ENCODE peak calls at places on chromosomes 3 and 15, in ten cellular contexts. One of them, this sample, is unnamed.

GRCh38 chr3:13496879-13497278 is 16.8 kb downstream of the HDAC11 start:
- DNase-seq in pancreas: no peak
- DNase-seq in psoas muscle: peak; percentile 5
- DNase-seq in tibial artery: no peak
- DNase-seq in Panc1: no peak
- DNase-seq in transverse colon: no peak
- DNase-seq in right atrium auricular region: no peak
- DNase-seq in coronary artery: no peak
- DNase-seq in gastrocnemius medialis: no peak
- DNase-seq in RWPE2: no peak
- DNase-seq in this sample: no peak

GRCh38 chr15:77830041-77830440 is 197.3 kb upstream of the LINGO1 start:
- DNase-seq in pancreas: no peak
- DNase-seq in psoas muscle: peak; percentile 25
- DNase-seq in RWPE2: peak; percentile 63
- DNase-seq in coronary artery: no peak
- DNase-seq in Panc1: no peak
- DNase-seq in right atrium auricular region: no peak
- DNase-seq in gastrocnemius medialis: no peak
- DNase-seq in transverse colon: no peak
- DNase-seq in tibial artery: no peak
- DNase-seq in this sample: no peak

GRCh38 chr3:9736831-9737230 is 5.3 kb downstream of the BRPF1 start:
- DNase-seq in right atrium auricular region: no peak
- DNase-seq in tibial artery: no peak
- DNase-seq in pancreas: no peak
- DNase-seq in gastrocnemius medialis: no peak
- DNase-seq in psoas muscle: no peak
- DNase-seq in Panc1: no peak
- DNase-seq in transverse colon: no peak
- DNase-seq in RWPE2: no peak
- DNase-seq in coronary artery: no peak
- DNase-seq in this sample: no peak

GRCh38 chr15:74628949-74629348 is 13.3 kb downstream of the CLK3 start:
- DNase-seq in transverse colon: no peak
- DNase-seq in tibial artery: no peak
- DNase-seq in coronary artery: no peak
- DNase-seq in gastrocnemius medialis: no peak
- DNase-seq in pancreas: no peak
- DNase-seq in Panc1: no peak
- DNase-seq in RWPE2: peak; percentile 61
- DNase-seq in right atrium auricular region: no peak
- DNase-seq in psoas muscle: no peak
- DNase-seq in this sample: no peak

GRCh38 chr3:174002543-174002942 is 605.0 kb downstream of the NLGN1 start:
- DNase-seq in tibial artery: no peak
- DNase-seq in transverse colon: no peak
- DNase-seq in pancreas: no peak
- DNase-seq in RWPE2: no peak
- DNase-seq in psoas muscle: no peak
- DNase-seq in gastrocnemius medialis: no peak
- DNase-seq in coronary artery: no peak
- DNase-seq in right atrium auricular region: no peak
- DNase-seq in Panc1: no peak
- DNase-seq in this sample: no peak

GRCh38 chr15:74783072-74783807 is 1.4 kb downstream of the CSK start:
- DNase-seq in coronary artery: no peak
- DNase-seq in pancreas: no peak
- DNase-seq in Panc1: no peak
- DNase-seq in RWPE2: peak; percentile 74
- DNase-seq in transverse colon: peak; percentile 59
- DNase-seq in tibial artery: no peak
- DNase-seq in psoas muscle: peak; percentile 57
- DNase-seq in right atrium auricular region: no peak
- DNase-seq in gastrocnemius medialis: no peak
- DNase-seq in this sample: no peak

GRCh38 chr15:53759333-53759975 is at the start of gene WDR72:
- DNase-seq in Panc1: no peak
- DNase-seq in tibial artery: no peak
- DNase-seq in psoas muscle: no peak
- DNase-seq in RWPE2: no peak
- DNase-seq in coronary artery: no peak
- DNase-seq in gastrocnemius medialis: no peak
- DNase-seq in transverse colon: peak; percentile 17
- DNase-seq in pancreas: no peak
- DNase-seq in right atrium auricular region: no peak
- DNase-seq in this sample: peak; percentile 81

GRCh38 chr3:174439621-174440349 is 419.3 kb upstream of the NAALADL2 start:
- DNase-seq in right atrium auricular region: no peak
- DNase-seq in coronary artery: no peak
- DNase-seq in gastrocnemius medialis: no peak
- DNase-seq in pancreas: peak; percentile 17
- DNase-seq in tibial artery: no peak
- DNase-seq in Panc1: peak; percentile 82
- DNase-seq in psoas muscle: no peak
- DNase-seq in transverse colon: peak; percentile 17
- DNase-seq in RWPE2: no peak
- DNase-seq in this sample: peak; percentile 4

GRCh38 chr3:120495809-120496208 is 45.0 kb upstream of the FSTL1 start:
- DNase-seq in gastrocnemius medialis: no peak
- DNase-seq in RWPE2: no peak
- DNase-seq in right atrium auricular region: no peak
- DNase-seq in tibial artery: no peak
- DNase-seq in psoas muscle: no peak
- DNase-seq in pancreas: no peak
- DNase-seq in coronary artery: no peak
- DNase-seq in transverse colon: no peak
- DNase-seq in Panc1: no peak
- DNase-seq in this sample: no peak

GRCh38 chr15:32866486-32867312 is 148.9 kb downstream of the GREM1 start:
- DNase-seq in transverse colon: no peak
- DNase-seq in psoas muscle: no peak
- DNase-seq in gastrocnemius medialis: no peak
- DNase-seq in RWPE2: no peak
- DNase-seq in Panc1: no peak
- DNase-seq in right atrium auricular region: no peak
- DNase-seq in coronary artery: no peak
- DNase-seq in pancreas: no peak
- DNase-seq in tibial artery: no peak
- DNase-seq in this sample: no peak

GRCh38 chr3:15206662-15207576 is 873 bp downstream of the CAPN7 start:
- DNase-seq in RWPE2: peak; percentile 58
- DNase-seq in gastrocnemius medialis: peak; percentile 79
- DNase-seq in transverse colon: peak; percentile 36
- DNase-seq in tibial artery: peak; percentile 76
- DNase-seq in right atrium auricular region: no peak
- DNase-seq in pancreas: peak; percentile 22
- DNase-seq in coronary artery: no peak
- DNase-seq in psoas muscle: peak; percentile 75
- DNase-seq in Panc1: no peak
- DNase-seq in this sample: peak; percentile 69

GRCh38 chr3:194006-194405 is 2.6 kb upstream of the CHL1 start:
- DNase-seq in RWPE2: no peak
- DNase-seq in gastrocnemius medialis: no peak
- DNase-seq in right atrium auricular region: no peak
- DNase-seq in tibial artery: no peak
- DNase-seq in coronary artery: no peak
- DNase-seq in transverse colon: no peak
- DNase-seq in pancreas: no peak
- DNase-seq in Panc1: no peak
- DNase-seq in psoas muscle: no peak
- DNase-seq in this sample: no peak

GRCh38 chr3:194421-194820 is 2.1 kb upstream of the CHL1 start:
- DNase-seq in RWPE2: no peak
- DNase-seq in coronary artery: no peak
- DNase-seq in Panc1: no peak
- DNase-seq in transverse colon: no peak
- DNase-seq in psoas muscle: no peak
- DNase-seq in right atrium auricular region: no peak
- DNase-seq in tibial artery: no peak
- DNase-seq in pancreas: no peak
- DNase-seq in gastrocnemius medialis: no peak
- DNase-seq in this sample: no peak

GRCh38 chr3:196322-197153 is at the start of gene CHL1:
- DNase-seq in tibial artery: no peak
- DNase-seq in RWPE2: no peak
- DNase-seq in right atrium auricular region: no peak
- DNase-seq in psoas muscle: peak; percentile 51
- DNase-seq in coronary artery: no peak
- DNase-seq in Panc1: no peak
- DNase-seq in transverse colon: no peak
- DNase-seq in gastrocnemius medialis: no peak
- DNase-seq in pancreas: no peak
- DNase-seq in this sample: peak; percentile 3

GRCh38 chr3:197154-197855 is 742 bp downstream of the CHL1 start:
- DNase-seq in gastrocnemius medialis: no peak
- DNase-seq in pancreas: peak; percentile 12
- DNase-seq in psoas muscle: peak; percentile 55
- DNase-seq in RWPE2: no peak
- DNase-seq in transverse colon: no peak
- DNase-seq in Panc1: no peak
- DNase-seq in tibial artery: no peak
- DNase-seq in coronary artery: no peak
- DNase-seq in right atrium auricular region: no peak
- DNase-seq in this sample: no peak

GRCh38 chr3:195662-196061 is 901 bp upstream of the CHL1 start:
- DNase-seq in pancreas: no peak
- DNase-seq in right atrium auricular region: no peak
- DNase-seq in psoas muscle: no peak
- DNase-seq in coronary artery: no peak
- DNase-seq in tibial artery: no peak
- DNase-seq in Panc1: no peak
- DNase-seq in RWPE2: no peak
- DNase-seq in gastrocnemius medialis: no peak
- DNase-seq in transverse colon: no peak
- DNase-seq in this sample: no peak
- TF ChIP-seq CTCF in pancreas: no peak
- TF ChIP-seq CTCF in right atrium auricular region: no peak
- TF ChIP-seq CTCF in psoas muscle: no peak
- TF ChIP-seq CTCF in coronary artery: no peak
- TF ChIP-seq CTCF in tibial artery: no peak
- TF ChIP-seq CTCF in Panc1: no peak
- TF ChIP-seq CTCF in RWPE2: no peak
- TF ChIP-seq CTCF in gastrocnemius medialis: no peak
- TF ChIP-seq CTCF in transverse colon: no peak
- TF ChIP-seq CTCF in this sample: no peak

DNA sequence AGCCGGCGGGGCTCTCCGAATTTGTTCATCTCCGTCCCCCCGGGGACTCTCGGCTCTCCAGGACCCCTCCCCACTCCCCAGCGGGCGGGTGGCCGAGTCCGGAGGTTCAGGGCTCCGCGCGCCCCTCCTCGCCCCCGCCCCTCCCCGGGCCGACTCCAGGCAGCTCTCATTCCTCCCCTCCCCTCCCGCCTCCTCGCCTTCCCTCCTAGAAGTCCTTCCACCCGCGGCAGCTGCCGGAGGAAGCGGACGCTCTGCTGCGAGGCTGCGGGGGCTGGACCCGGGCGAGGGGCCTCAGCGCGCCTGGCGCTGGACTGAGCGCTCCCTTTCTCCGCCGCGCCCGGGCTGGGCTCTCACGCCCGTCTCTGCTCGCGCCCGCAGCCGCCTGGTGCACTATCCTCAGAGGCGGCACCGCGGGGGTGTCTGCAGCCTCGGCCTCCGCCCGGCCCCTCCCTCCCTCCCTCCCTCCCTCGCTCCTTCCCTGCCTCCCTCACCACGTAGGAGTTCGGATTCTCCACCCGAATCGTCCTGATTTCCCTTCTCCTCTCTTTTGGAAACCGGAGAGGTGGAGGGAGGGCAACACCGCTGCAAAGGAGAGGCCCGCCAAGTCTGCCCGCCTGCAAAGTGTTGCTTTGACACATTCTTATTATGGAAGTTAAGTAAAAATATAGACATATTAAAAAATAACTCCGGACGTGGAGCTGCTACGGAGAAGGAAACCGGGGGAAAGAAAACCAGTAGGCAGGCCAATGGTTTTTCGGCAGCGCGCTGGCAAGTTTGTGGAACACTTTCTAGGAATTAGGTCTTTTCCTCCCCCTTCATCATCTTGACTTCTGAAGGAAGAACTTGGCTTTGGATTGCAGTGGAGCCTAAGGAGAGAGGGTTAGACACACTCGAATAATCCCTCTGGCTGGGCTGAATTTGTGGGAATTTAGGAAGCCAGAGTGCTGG is at the start of gene ROBO2:
- DNase-seq in pancreas: peak; percentile 13
- DNase-seq in Panc1: no peak
- DNase-seq in gastrocnemius medialis: no peak
- DNase-seq in right atrium auricular region: no peak
- DNase-seq in psoas muscle: peak; percentile 42
- DNase-seq in tibial artery: no peak
- DNase-seq in coronary artery: peak; percentile 78
- DNase-seq in transverse colon: peak; percentile 10
- DNase-seq in RWPE2: peak; percentile 45
- DNase-seq in this sample: peak; percentile 12
- H3K4me3 ChIP-seq in pancreas: peak within 1 kb of the TSS; percentile 47
- H3K4me3 ChIP-seq in Panc1: peak within 1 kb of the TSS; percentile 53
- H3K4me3 ChIP-seq in gastrocnemius medialis: peak within 1 kb of the TSS; percentile 29
- H3K4me3 ChIP-seq in right atrium auricular region: peak within 1 kb of the TSS; percentile 54
- H3K4me3 ChIP-seq in psoas muscle: peak within 1 kb of the TSS; percentile 56
- H3K4me3 ChIP-seq in tibial artery: peak within 1 kb of the TSS; percentile 55
- H3K4me3 ChIP-seq in coronary artery: peak within 1 kb of the TSS; percentile 88
- H3K4me3 ChIP-seq in transverse colon: peak within 1 kb of the TSS; percentile 38
- H3K4me3 ChIP-seq in RWPE2: peak within 1 kb of the TSS; percentile 17
- H3K4me3 ChIP-seq in this sample: no peak within 1 kb of the TSS

DNA sequence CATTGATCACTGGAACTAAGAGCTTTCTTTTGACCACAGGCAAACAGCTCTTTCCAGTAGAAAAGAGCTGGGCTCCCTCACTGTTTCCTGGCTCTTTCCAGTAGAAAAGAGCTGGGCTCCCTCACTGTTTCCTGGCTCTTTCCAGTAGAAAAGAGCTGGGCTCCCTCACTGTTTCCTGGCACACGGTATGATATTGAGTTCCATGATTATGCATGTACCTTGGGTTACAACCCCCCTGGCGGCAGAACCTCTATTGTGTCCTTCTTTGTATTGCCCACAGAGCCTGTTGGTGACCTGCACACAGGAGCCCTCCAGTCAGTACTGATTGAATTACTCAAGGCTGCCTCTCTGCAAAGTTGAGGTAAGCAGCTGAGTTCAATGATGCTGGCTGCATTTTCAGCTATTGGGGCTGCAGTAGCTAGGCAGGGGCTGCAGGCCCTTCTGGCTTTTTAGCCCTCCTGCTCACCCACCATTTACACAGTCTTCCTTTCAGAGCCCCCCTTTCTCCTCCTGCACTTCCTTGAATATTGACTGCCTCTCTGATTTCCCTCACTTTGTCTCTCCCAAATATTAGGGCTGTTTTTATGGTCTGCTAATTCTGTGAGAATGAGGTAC is 10.2 kb downstream of the ACKR2 start:
- DNase-seq in tibial artery: no peak
- DNase-seq in gastrocnemius medialis: no peak
- DNase-seq in Panc1: no peak
- DNase-seq in right atrium auricular region: no peak
- DNase-seq in coronary artery: no peak
- DNase-seq in pancreas: no peak
- DNase-seq in transverse colon: peak; percentile 59
- DNase-seq in psoas muscle: no peak
- DNase-seq in RWPE2: no peak
- DNase-seq in this sample: peak; percentile 51
- H3K27ac ChIP-seq in tibial artery: no peak overlapping the region
- H3K27ac ChIP-seq in gastrocnemius medialis: no peak overlapping the region
- H3K27ac ChIP-seq in Panc1: no peak overlapping the region
- H3K27ac ChIP-seq in right atrium auricular region: no peak overlapping the region
- H3K27ac ChIP-seq in coronary artery: no peak overlapping the region
- H3K27ac ChIP-seq in pancreas: no peak overlapping the region
- H3K27ac ChIP-seq in transverse colon: peak overlapping the region; percentile 72
- H3K27ac ChIP-seq in psoas muscle: no peak overlapping the region
- H3K27ac ChIP-seq in RWPE2: peak overlapping the region; percentile 60
- H3K27ac ChIP-seq in this sample: peak overlapping the region; percentile 9

GRCh38 chr3:72306800-72307341 is 521.9 kb upstream of the PROK2 start:
- DNase-seq in gastrocnemius medialis: no peak
- DNase-seq in Panc1: no peak
- DNase-seq in RWPE2: no peak
- DNase-seq in tibial artery: no peak
- DNase-seq in coronary artery: no peak
- DNase-seq in right atrium auricular region: no peak
- DNase-seq in transverse colon: no peak
- DNase-seq in pancreas: no peak
- DNase-seq in psoas muscle: no peak
- DNase-seq in this sample: no peak
- TF ChIP-seq CTCF in gastrocnemius medialis: no peak
- TF ChIP-seq CTCF in Panc1: no peak
- TF ChIP-seq CTCF in RWPE2: no peak
- TF ChIP-seq CTCF in tibial artery: no peak
- TF ChIP-seq CTCF in coronary artery: no peak
- TF ChIP-seq CTCF in right atrium auricular region: no peak
- TF ChIP-seq CTCF in transverse colon: no peak
- TF ChIP-seq CTCF in pancreas: no peak
- TF ChIP-seq CTCF in psoas muscle: no peak
- TF ChIP-seq CTCF in this sample: no peak

This sample was measured in thyroid gland.